ENCODE peak calls at places on chromosomes 12 and 14, in six cellular contexts. Q is AG04449, P is chondrocyte, R is RPMI7951, I is OCI-LY7, D is mammary epithelial cell. Y is an unnamed sample.

GRCh38 chr14:98576463-98576862 is 695.5 kb downstream of the BCL11B start:
- DNase-seq in P (no peak), Q (no peak), I (no peak), R (no peak), D (no peak), Y (no peak)

GRCh38 chr12:96195845-96196451 is 1.8 kb downstream of the ELK3 start:
- DNase-seq in I (no peak), P (no peak), R (peak; percentile 79), Q (no peak), D (peak; percentile 61), Y (no peak)

GRCh38 chr12:55818886-55819285 is 1.0 kb downstream of the ORMDL2 start:
- DNase-seq in D (no peak), P (no peak), Q (no peak), R (no peak), I (no peak), Y (peak; percentile 21)

GRCh38 chr12:124857921-124858461 is 5.7 kb downstream of the SCARB1 start:
- DNase-seq in P (no peak), D (no peak), I (no peak), Q (no peak), R (no peak), Y (no peak)

GRCh38 chr12:24661657-24662096 is 287.2 kb downstream of the BCAT1 start:
- DNase-seq in I (no peak), D (peak; percentile 9), Q (no peak), R (peak; percentile 80), P (peak; percentile 32), Y (peak; percentile 41)

GRCh38 chr14:93113678-93114067 is 2.1 kb downstream of the ITPK1 start:
- DNase-seq in D (no peak), R (no peak), Q (no peak), I (no peak), P (no peak), Y (no peak)

GRCh38 chr14:65594153-65594881 is 181.8 kb downstream of the FUT8 start:
- DNase-seq in D (no peak), R (no peak), Q (no peak), I (no peak), P (no peak), Y (no peak)

GRCh38 chr12:52344111-52344510 is 22.9 kb upstream of the KRT83 start:
- DNase-seq in D (no peak), P (no peak), Q (no peak), I (no peak), R (no peak), Y (no peak)

GRCh38 chr14:94115068-94115591 is 4.6 kb downstream of the IFI27 start:
- DNase-seq in Q (no peak), P (no peak), D (no peak), I (no peak), R (no peak), Y (no peak)

GRCh38 chr12:117208206-117208605 is 17.9 kb upstream of the FBXO21 start:
- DNase-seq in Q (no peak), D (no peak), I (no peak), P (no peak), R (no peak), Y (no peak)

GRCh38 chr12:50615534-50616296 is 110.9 kb downstream of the DIP2B start:
- DNase-seq in R (peak; percentile 73), P (no peak), D (peak; percentile 90), Q (no peak), I (no peak), Y (no peak)

GRCh38 chr12:109252799-109253198 is 56.3 kb downstream of the FOXN4 start:
- DNase-seq in D (no peak), R (no peak), P (no peak), I (no peak), Q (no peak), Y (no peak)

GRCh38 chr14:78566017-78566858 is 396.1 kb downstream of the NRXN3 start:
- DNase-seq in D (peak; percentile 49), I (peak; percentile 51), R (peak; percentile 45), Q (peak; percentile 10), P (no peak), Y (peak; percentile 3)

GRCh38 chr12:115000038-115000437 is 316.1 kb upstream of the TBX3 start:
- DNase-seq in Q (no peak), D (peak; percentile 83), I (peak; percentile 94), P (no peak), R (peak; percentile 95), Y (no peak)

GRCh38 chr12:108689314-108690190 is 41.8 kb downstream of the CORO1C start:
- DNase-seq in Q (no peak), D (no peak), P (no peak), I (peak; percentile 45), R (peak; percentile 58), Y (no peak)

GRCh38 chr12:58000499-58000898 is 59.1 kb downstream of the ATP23 start:
- DNase-seq in R (no peak), D (no peak), Q (no peak), P (no peak), I (no peak), Y (no peak)

GRCh38 chr12:92261071-92261470 is 115.4 kb upstream of the BTG1 start:
- DNase-seq in Q (no peak), I (no peak), R (no peak), D (no peak), P (no peak), Y (no peak)

GRCh38 chr12:51528852-51529545 is 62.0 kb upstream of the SCN8A start:
- DNase-seq in Q (no peak), R (peak; percentile 10), P (no peak), D (no peak), I (no peak), Y (no peak)

GRCh38 chr12:88579572-88579940 is 715 bp downstream of the KITLG start:
- DNase-seq in I (no peak), Q (no peak), P (no peak), D (peak; percentile 36), R (peak; percentile 23), Y (no peak)

GRCh38 chr14:96797943-96798349 is 764 bp downstream of the VRK1 start:
- DNase-seq in R (no peak), I (peak; percentile 70), Q (no peak), D (no peak), P (no peak), Y (no peak)

GRCh38 chr12:95102916-95103671 is 29.7 kb upstream of the NR2C1 start:
- DNase-seq in P (no peak), R (peak; percentile 93), I (peak; percentile 28), Q (no peak), D (peak; percentile 98), Y (peak; percentile 71)

GRCh38 chr12:101107032-101107763 is 102.8 kb downstream of the SLC5A8 start:
- DNase-seq in R (no peak), Q (no peak), I (no peak), D (no peak), P (no peak), Y (no peak)

GRCh38 chr14:52919971-52920370 is 30.9 kb downstream of the FERMT2 start:
- DNase-seq in D (no peak), P (no peak), Q (no peak), R (no peak), I (no peak), Y (no peak)

GRCh38 chr14:34138175-34138574 is 187.3 kb upstream of the EGLN3 start:
- DNase-seq in P (no peak), Q (no peak), I (no peak), D (no peak), R (no peak), Y (no peak)

GRCh38 chr14:104580961-104581360 is 1.4 kb downstream of the C14orf180 start:
- DNase-seq in D (peak; percentile 16), Q (no peak), P (no peak), R (peak; percentile 47), I (no peak), Y (no peak)

GRCh38 chr12:50211392-50212070 is 44.4 kb upstream of the CERS5 start:
- DNase-seq in D (no peak), R (peak; percentile 36), P (no peak), Q (no peak), I (peak; percentile 21), Y (no peak)

GRCh38 chr12:57367121-57367520 is 63.7 kb downstream of the R3HDM2 start:
- DNase-seq in I (no peak), R (no peak), Q (no peak), P (no peak), D (no peak), Y (no peak)

GRCh38 chr14:74978416-74978947 is 23.1 kb upstream of the PGF start:
- DNase-seq in P (no peak), Q (no peak), I (no peak), R (peak; percentile 70), D (peak; percentile 40), Y (no peak)

GRCh38 chr14:60125918-60126317 is 34.2 kb downstream of the PCNX4 start:
- DNase-seq in D (no peak), I (no peak), P (no peak), Q (no peak), R (no peak), Y (no peak)

GRCh38 chr12:16449459-16449858 is 102.0 kb downstream of the MGST1 start:
- DNase-seq in D (no peak), R (no peak), I (no peak), Q (no peak), P (no peak), Y (no peak)

GRCh38 chr12:27460471-27460978 is 14.0 kb downstream of the SMCO2 start:
- DNase-seq in Q (no peak), D (peak; percentile 67), R (peak; percentile 34), I (no peak), P (no peak), Y (no peak)

GRCh38 chr12:56071648-56072047 is 8.3 kb upstream of the ERBB3 start:
- DNase-seq in D (peak; percentile 66), R (no peak), Q (no peak), I (no peak), P (no peak), Y (no peak)

GRCh38 chr12:66636771-66637170 is 42.1 kb downstream of the GRIP1 start:
- DNase-seq in P (no peak), Q (no peak), D (no peak), I (no peak), R (no peak), Y (no peak)

GRCh38 chr14:89283327-89284060 is 133.5 kb downstream of the FOXN3 start:
- DNase-seq in R (no peak), D (no peak), P (no peak), I (no peak), Q (no peak), Y (no peak)

Y was measured in AG04450.